ENCODE peak calls at places on chromosomes 7 and 10, in four cellular contexts. D is K562, T is GM12878, M is HepG2. Z is an unnamed sample. For H3K36me3, the result is how much of the 10 kb centered on the place peaks cover.

GRCh38 chr10:7610651-7611389 is 55.9 kb downstream of the ITIH5 start:
- DNase-seq in D (no peak), T (no peak), M (no peak), Z (peak)

GRCh38 chr7:2542011-2542923 is 13.1 kb downstream of the BRAT1 start:
- DNase-seq in D (peak), T (no peak), M (no peak), Z (no peak)

GRCh38 chr7:149879801-149880738 is 6.3 kb downstream of the ATP6V0E2 start:
- DNase-seq in D (no peak), T (no peak), M (no peak), Z (no peak)

GRCh38 chr7:123987445-123987844 is 45.4 kb downstream of the TMEM229A start:
- DNase-seq in D (no peak), T (no peak), M (no peak), Z (no peak)

GRCh38 chr10:50392966-50393718 is 141.8 kb upstream of the ASAH2 start:
- DNase-seq in D (peak), T (no peak), M (peak), Z (no peak)

GRCh38 chr10:130558778-130559177 is 422.6 kb downstream of the GLRX3 start:
- DNase-seq in D (no peak), T (no peak), M (no peak), Z (no peak)

GRCh38 chr7:92293887-92294616 is 48.3 kb downstream of the ANKIB1 start:
- DNase-seq in D (no peak), T (no peak), M (no peak), Z (no peak)

GRCh38 chr10:22436893-22437619 is 91.8 kb downstream of the SPAG6 start:
- DNase-seq in D (no peak), T (peak), M (peak), Z (peak)

GRCh38 chr7:28083159-28083997 is 97.2 kb downstream of the JAZF1 start:
- DNase-seq in D (no peak), T (no peak), M (no peak), Z (no peak)

GRCh38 chr10:4834896-4835405 is 8.9 kb downstream of the AKR1E2 start:
- DNase-seq in D (no peak), T (no peak), M (no peak), Z (no peak)

GRCh38 chr7:713488-714230 is 12.8 kb upstream of the DNAAF5 start:
- DNase-seq in D (no peak), T (no peak), M (no peak), Z (no peak)

GRCh38 chr10:23064288-23065114 is 30.9 kb upstream of the MSRB2 start:
- DNase-seq in D (no peak), T (no peak), M (no peak), Z (no peak)

GRCh38 chr10:124010563-124011131 is 82.8 kb downstream of the CHST15 start:
- DNase-seq in D (no peak), T (no peak), M (no peak), Z (peak)

GRCh38 chr10:102352066-102352715 is 43.3 kb upstream of the NFKB2 start:
- DNase-seq in D (peak), T (no peak), M (peak), Z (peak)

GRCh38 chr10:22628309-22628708 is 86.1 kb downstream of the PIP4K2A start:
- DNase-seq in D (no peak), T (no peak), M (no peak), Z (no peak)

GRCh38 chr10:47241256-47241655 is 58.7 kb upstream of the GDF10 start:
- DNase-seq in D (no peak), T (no peak), M (no peak), Z (no peak)

GRCh38 chr7:118878336-118878735 is 653.8 kb downstream of the ANKRD7 start:
- DNase-seq in D (no peak), T (no peak), M (no peak), Z (no peak)

GRCh38 chr10:17454181-17454800 is at the start of gene ST8SIA6:
- DNase-seq in D (peak), T (no peak), M (no peak), Z (no peak)

GRCh38 chr10:20146004-20146403 is 329.8 kb downstream of the PLXDC2 start:
- DNase-seq in D (no peak), T (no peak), M (no peak), Z (no peak)

GRCh38 chr7:71477441-71477840 is 345.5 kb downstream of the GALNT17 start:
- DNase-seq in D (no peak), T (no peak), M (no peak), Z (no peak)

GRCh38 chr10:135601-136464 is 578 bp downstream of the ZMYND11 start:
- DNase-seq in D (peak), T (no peak), M (peak), Z (no peak)

GRCh38 chr7:152120210-152120609 is 94.7 kb downstream of the GALNT11 start:
- DNase-seq in D (no peak), T (no peak), M (no peak), Z (no peak)

GRCh38 chr7:31896929-31897328 is 173.3 kb downstream of the PDE1C start:
- DNase-seq in D (no peak), T (no peak), M (no peak), Z (no peak)

GRCh38 chr10:84329986-84330651 is 1.7 kb downstream of the CCSER2 start:
- DNase-seq in D (no peak), T (peak), M (no peak), Z (no peak)

GRCh38 chr7:44216019-44216418 is 15.2 kb downstream of the YKT6 start:
- DNase-seq in D (no peak), T (no peak), M (no peak), Z (no peak)

GRCh38 chr7:130095812-130096211 is 25.5 kb downstream of the KLHDC10 start:
- DNase-seq in D (no peak), T (no peak), M (no peak), Z (no peak)

GRCh38 chr7:2523941-2524807 is 4.6 kb downstream of the LFNG start:
- DNase-seq in D (peak), T (no peak), M (peak), Z (peak)

GRCh38 chr10:123571978-123572377 is 94.2 kb upstream of the GPR26 start:
- DNase-seq in D (no peak), T (no peak), M (no peak), Z (no peak)

GRCh38 chr7:46035166-46035565 is 114.1 kb upstream of the IGFBP3 start:
- DNase-seq in D (no peak), T (no peak), M (no peak), Z (no peak)

GRCh38 chr7:157694389-157694665 is 357.5 kb downstream of the DNAJB6 start:
- DNase-seq in D (no peak), T (no peak), M (no peak), Z (no peak)

GRCh38 chr7:2541291-2542010 is 13.9 kb downstream of the BRAT1 start:
- DNase-seq in D (no peak), T (no peak), M (no peak), Z (no peak)

GRCh38 chr10:17179002-17179401 is 22.5 kb downstream of the TRDMT1 start:
- DNase-seq in D (no peak), T (no peak), M (no peak), Z (no peak)

GRCh38 chr7:141915565-141915964 is 634 bp upstream of the OR9A4 start:
- DNase-seq in D (no peak), T (no peak), M (no peak), Z (no peak)

GRCh38 chr10:50653142-50653541 is 29.4 kb upstream of the SGMS1 start:
- DNase-seq in D (peak), T (no peak), M (no peak), Z (peak)

GRCh38 chr10:73734028-73734720 is 10.0 kb upstream of the SEC24C start:
- DNase-seq in D (no peak), T (no peak), M (no peak), Z (no peak)

GRCh38 chr7:116525298-116525912 is 569 bp downstream of the CAV1 start:
- DNase-seq in D (peak), T (no peak), M (no peak), Z (no peak)

GRCh38 chr7:464712-465461 is 54.8 kb downstream of the PDGFA start:
- DNase-seq in D (no peak), T (no peak), M (peak), Z (no peak)

GRCh38 chr7:116311816-116312471 is 101.6 kb downstream of the TES start:
- DNase-seq in D (no peak), T (no peak), M (no peak), Z (no peak)

GRCh38 chr10:68327889-68328786 is 3.7 kb upstream of the HNRNPH3 start:
- DNase-seq in D (no peak), T (no peak), M (peak), Z (peak)

GRCh38 chr7:73892003-73892975 is 31.3 kb downstream of the TMEM270 start:
- DNase-seq in D (no peak), T (no peak), M (no peak), Z (no peak)

GRCh38 chr7:24963218-24963617 is 16.8 kb downstream of the OSBPL3 start:
- DNase-seq in D (no peak), T (peak), M (no peak), Z (no peak)
- H3K36me3 ChIP-seq in D (under half), T (under half), M (under half), Z (under half)

GRCh38 chr10:128693493-128694132 is 567.4 kb upstream of the MKI67 start:
- DNase-seq in D (no peak), T (no peak), M (no peak), Z (no peak)
- TF ChIP-seq ZBTB33 in D (no peak), T (no peak), M (no peak), Z (no peak)

DNA sequence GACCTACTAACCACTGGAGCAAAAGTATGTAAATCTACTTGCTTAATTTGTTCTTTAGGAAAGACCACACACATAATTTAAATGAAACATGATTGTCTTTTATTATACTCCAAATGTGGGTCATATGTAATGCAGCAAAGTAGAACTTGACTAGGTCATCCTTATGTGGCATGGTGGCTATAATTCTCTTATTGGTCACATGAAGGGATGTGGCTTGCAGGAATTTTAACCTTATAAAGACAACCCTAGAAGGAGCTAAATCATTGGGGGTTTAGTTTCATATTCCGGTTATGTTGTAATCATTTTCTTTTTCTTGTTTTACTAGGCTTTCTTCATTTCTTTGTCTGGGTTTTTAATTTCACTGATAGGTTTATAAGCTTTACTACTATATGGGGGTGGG is 93.9 kb downstream of the SEPTIN7 start:
- DNase-seq in D (no peak), T (no peak), M (no peak), Z (no peak)
- H3K36me3 ChIP-seq in D (under half), T (under half), M (under half), Z (under half)

GRCh38 chr10:72229261-72230251 is 13.5 kb upstream of the ASCC1 start:
- DNase-seq in D (no peak), T (no peak), M (no peak), Z (no peak)

GRCh38 chr10:72226418-72227027 is 10.4 kb upstream of the ASCC1 start:
- DNase-seq in D (no peak), T (no peak), M (no peak), Z (no peak)

GRCh38 chr10:72227826-72228225 is 11.8 kb upstream of the ASCC1 start:
- DNase-seq in D (no peak), T (no peak), M (no peak), Z (no peak)

GRCh38 chr10:72223743-72224101 is 7.6 kb upstream of the ASCC1 start:
- DNase-seq in D (no peak), T (no peak), M (no peak), Z (no peak)

GRCh38 chr10:72228318-72228751 is 12.3 kb upstream of the ASCC1 start:
- DNase-seq in D (no peak), T (no peak), M (no peak), Z (no peak)
- TF ChIP-seq ZBTB33 in D (no peak), T (no peak), M (no peak), Z (no peak)

GRCh38 chr10:114138581-114138980 is 35.4 kb downstream of the CCDC186 start:
- DNase-seq in D (no peak), T (no peak), M (no peak), Z (no peak)
- H3K36me3 ChIP-seq in D (under half), T (under half), M (under half), Z (under half)

DNA sequence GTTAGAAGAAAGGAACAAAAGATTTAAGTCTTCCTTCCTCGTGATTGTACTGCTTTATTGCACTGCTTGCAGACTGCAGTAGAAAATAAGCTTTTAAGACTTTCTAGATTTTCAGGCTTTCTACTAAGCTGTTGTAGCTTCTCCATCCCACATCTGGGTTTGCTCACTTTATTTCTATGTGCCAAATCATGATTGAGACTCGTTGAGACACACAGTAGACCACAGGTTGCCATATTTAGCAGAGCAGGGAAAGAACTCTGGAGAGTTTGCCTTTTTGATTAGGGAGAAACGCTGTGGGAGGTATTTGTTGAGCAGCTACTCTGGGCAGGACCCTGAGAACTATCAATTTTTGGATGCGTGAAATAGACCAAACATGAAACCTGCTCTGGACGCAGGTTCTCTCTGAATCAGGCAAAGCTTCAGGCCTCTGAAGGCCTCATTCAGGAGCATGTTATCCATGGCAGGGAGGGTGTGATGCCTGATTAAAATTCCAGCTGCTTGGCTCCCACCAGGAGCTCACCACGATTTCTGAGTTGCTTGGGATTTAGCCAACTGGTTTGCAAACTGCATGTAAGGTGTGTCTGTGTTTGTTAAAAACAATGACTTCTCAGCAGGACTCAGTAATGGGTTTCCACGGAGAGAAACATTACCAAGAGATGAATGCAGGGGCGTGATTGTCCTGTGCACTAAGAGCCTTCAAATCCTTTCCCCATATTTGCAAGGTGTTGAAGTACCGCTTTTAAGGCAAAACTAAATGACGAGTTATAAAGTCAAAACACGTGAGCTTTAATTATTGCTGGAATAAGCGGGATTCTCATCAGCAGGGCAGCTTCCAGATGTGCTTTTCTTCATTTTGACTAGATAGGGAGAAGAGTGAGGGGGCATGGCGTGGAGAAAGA is 88.9 kb upstream of the BTBD16 start:
- DNase-seq in D (no peak), T (no peak), M (no peak), Z (peak)
- TF ChIP-seq ZBTB33 in D (no peak), T (no peak), M (no peak), Z (no peak)